ENCODE peak calls at places on chromosome 18, in seven cellular contexts. W is body of pancreas, K is IMR-90, P is fibroblast of lung, R is A549, T is cardiac muscle cell, B is small intestine. A is an unnamed sample.

GRCh38 chr18:79912994-79913831 is 38.2 kb downstream of the SLC66A2 start:
- DNase-seq in W (no peak), K (no peak), P (no peak), R (no peak), T (no peak), B (no peak), A (no peak)

GRCh38 chr18:23992119-23992940 is 22.2 kb upstream of the TTC39C start:
- DNase-seq in W (no peak), K (peak; percentile 38), P (peak; percentile 82), R (no peak), T (no peak), B (peak; percentile 53), A (peak; percentile 87)

GRCh38 chr18:79575891-79576685 is 103.5 kb upstream of the CTDP1 start:
- DNase-seq in W (peak; percentile 74), K (peak; percentile 84), P (peak; percentile 84), R (no peak), T (peak; percentile 62), B (no peak), A (no peak)

GRCh38 chr18:78754311-78755043 is 225.1 kb upstream of the SALL3 start:
- DNase-seq in W (no peak), K (no peak), P (no peak), R (no peak), T (no peak), B (no peak), A (no peak)

GRCh38 chr18:22175326-22175725 is 5.9 kb downstream of the GATA6 start:
- DNase-seq in W (no peak), K (no peak), P (no peak), R (no peak), T (no peak), B (peak; percentile 56), A (no peak)

GRCh38 chr18:79947881-79948610 is 3.4 kb downstream of the SLC66A2 start:
- DNase-seq in W (peak; percentile 15), K (no peak), P (no peak), R (no peak), T (no peak), B (peak; percentile 54), A (no peak)

GRCh38 chr18:26429535-26429934 is 118.8 kb downstream of the KCTD1 start:
- DNase-seq in W (no peak), K (peak; percentile 88), P (peak; percentile 85), R (peak; percentile 66), T (peak; percentile 81), B (no peak), A (no peak)

GRCh38 chr18:73352546-73352945 is 484.8 kb upstream of the NETO1 start:
- DNase-seq in W (no peak), K (peak; percentile 2), P (no peak), R (no peak), T (no peak), B (no peak), A (no peak)

GRCh38 chr18:74921057-74921820 is 287.7 kb downstream of the PTGR3 start:
- DNase-seq in W (no peak), K (no peak), P (no peak), R (no peak), T (no peak), B (no peak), A (no peak)

GRCh38 chr18:38933322-38933721 is 1367.7 kb upstream of the CELF4 start:
- DNase-seq in W (no peak), K (no peak), P (no peak), R (no peak), T (no peak), B (no peak), A (no peak)

GRCh38 chr18:59540356-59540755 is 156.9 kb downstream of the CCBE1 start:
- DNase-seq in W (no peak), K (no peak), P (no peak), R (no peak), T (peak; percentile 47), B (no peak), A (no peak)

GRCh38 chr18:71707400-71707799 is 836.7 kb downstream of the CBLN2 start:
- DNase-seq in W (no peak), K (no peak), P (peak; percentile 0), R (no peak), T (no peak), B (no peak), A (no peak)

GRCh38 chr18:24735504-24736243 is 275.2 kb downstream of the HRH4 start:
- DNase-seq in W (no peak), K (no peak), P (no peak), R (no peak), T (no peak), B (no peak), A (no peak)

GRCh38 chr18:23573948-23574431 is 12.3 kb downstream of the NPC1 start:
- DNase-seq in W (no peak), K (peak; percentile 72), P (peak; percentile 85), R (no peak), T (peak; percentile 65), B (peak; percentile 24), A (peak; percentile 31)

GRCh38 chr18:72672364-72673151 is 128.4 kb upstream of the CBLN2 start:
- DNase-seq in W (no peak), K (peak; percentile 11), P (peak; percentile 23), R (peak; percentile 20), T (peak; percentile 24), B (peak; percentile 27), A (peak; percentile 34)

GRCh38 chr18:38076346-38077053 is 510.9 kb upstream of the CELF4 start:
- DNase-seq in W (no peak), K (no peak), P (no peak), R (no peak), T (no peak), B (no peak), A (no peak)

GRCh38 chr18:78561757-78562445 is 417.7 kb upstream of the SALL3 start:
- DNase-seq in W (no peak), K (no peak), P (peak; percentile 20), R (no peak), T (no peak), B (no peak), A (no peak)

GRCh38 chr18:59272971-59273935 is at the start of gene RAX:
- DNase-seq in W (no peak), K (no peak), P (no peak), R (peak; percentile 52), T (peak; percentile 22), B (no peak), A (no peak)

GRCh38 chr18:63953811-63954210 is 4.7 kb downstream of the HMSD start:
- DNase-seq in W (no peak), K (no peak), P (no peak), R (no peak), T (peak; percentile 15), B (no peak), A (no peak)

DNA sequence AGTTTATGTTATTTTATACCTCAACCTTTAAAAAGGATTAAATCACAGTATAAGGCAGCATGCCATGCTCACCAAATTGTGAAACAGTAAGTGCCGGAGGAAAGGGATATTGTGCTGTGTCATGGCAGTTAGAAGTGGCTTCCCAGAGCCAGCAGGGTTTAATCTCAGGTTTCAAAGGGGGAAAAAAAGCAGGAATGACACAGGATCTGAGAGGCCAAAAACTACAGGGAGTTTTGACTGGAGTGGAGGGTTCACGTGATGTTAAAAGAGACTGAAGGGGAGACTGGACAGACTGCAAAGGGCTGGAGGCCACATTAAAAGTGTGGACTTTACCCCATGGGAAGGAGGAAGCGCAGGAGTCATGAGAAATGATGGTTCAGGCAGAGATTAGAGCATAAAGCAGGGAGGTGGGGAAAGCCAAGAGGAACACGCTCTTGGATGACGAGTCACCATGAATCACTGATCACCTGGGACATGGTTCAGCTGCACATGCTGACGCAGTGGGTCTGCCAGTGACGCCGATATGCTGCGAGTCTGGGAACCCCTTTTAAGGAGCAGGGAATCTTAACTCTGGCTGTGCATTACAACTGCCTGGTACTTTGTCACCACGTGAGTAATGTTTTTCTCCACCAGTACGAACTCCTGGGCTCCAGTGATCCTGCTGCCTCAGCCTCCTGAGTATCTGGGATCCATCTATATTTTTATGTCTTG is 6.1 kb downstream of the CHMP1B start:
- DNase-seq in W (peak; percentile 25), K (peak; percentile 100), P (peak; percentile 100), R (peak; percentile 90), T (peak; percentile 98), B (peak; percentile 97), A (no peak)
- H3K4me3 ChIP-seq in W (no peak overlapping the region), K (peak overlapping the region; percentile 27), P (peak overlapping the region; percentile 24), R (peak overlapping the region; percentile 54), T (no peak overlapping the region), B (no peak overlapping the region), A (no peak overlapping the region)

GRCh38 chr18:58100154-58100553 is 56.1 kb downstream of the NEDD4L start:
- DNase-seq in W (no peak), K (no peak), P (no peak), R (no peak), T (no peak), B (no peak), A (no peak)

GRCh38 chr18:58102020-58102419 is 58.0 kb downstream of the NEDD4L start:
- DNase-seq in W (no peak), K (no peak), P (no peak), R (no peak), T (no peak), B (no peak), A (no peak)

GRCh38 chr18:58103339-58103930 is 59.4 kb downstream of the NEDD4L start:
- DNase-seq in W (no peak), K (peak; percentile 31), P (no peak), R (no peak), T (no peak), B (peak; percentile 66), A (no peak)

GRCh38 chr18:58102875-58103274 is 58.8 kb downstream of the NEDD4L start:
- DNase-seq in W (no peak), K (no peak), P (no peak), R (no peak), T (no peak), B (peak; percentile 43), A (no peak)

GRCh38 chr18:58101291-58101706 is 57.3 kb downstream of the NEDD4L start:
- DNase-seq in W (no peak), K (no peak), P (no peak), R (no peak), T (no peak), B (no peak), A (no peak)
- H3K27ac ChIP-seq in W (no peak overlapping the region), K (no peak overlapping the region), P (no peak overlapping the region), R (no peak overlapping the region), T (no peak overlapping the region), B (no peak overlapping the region), A (no peak overlapping the region)

DNA sequence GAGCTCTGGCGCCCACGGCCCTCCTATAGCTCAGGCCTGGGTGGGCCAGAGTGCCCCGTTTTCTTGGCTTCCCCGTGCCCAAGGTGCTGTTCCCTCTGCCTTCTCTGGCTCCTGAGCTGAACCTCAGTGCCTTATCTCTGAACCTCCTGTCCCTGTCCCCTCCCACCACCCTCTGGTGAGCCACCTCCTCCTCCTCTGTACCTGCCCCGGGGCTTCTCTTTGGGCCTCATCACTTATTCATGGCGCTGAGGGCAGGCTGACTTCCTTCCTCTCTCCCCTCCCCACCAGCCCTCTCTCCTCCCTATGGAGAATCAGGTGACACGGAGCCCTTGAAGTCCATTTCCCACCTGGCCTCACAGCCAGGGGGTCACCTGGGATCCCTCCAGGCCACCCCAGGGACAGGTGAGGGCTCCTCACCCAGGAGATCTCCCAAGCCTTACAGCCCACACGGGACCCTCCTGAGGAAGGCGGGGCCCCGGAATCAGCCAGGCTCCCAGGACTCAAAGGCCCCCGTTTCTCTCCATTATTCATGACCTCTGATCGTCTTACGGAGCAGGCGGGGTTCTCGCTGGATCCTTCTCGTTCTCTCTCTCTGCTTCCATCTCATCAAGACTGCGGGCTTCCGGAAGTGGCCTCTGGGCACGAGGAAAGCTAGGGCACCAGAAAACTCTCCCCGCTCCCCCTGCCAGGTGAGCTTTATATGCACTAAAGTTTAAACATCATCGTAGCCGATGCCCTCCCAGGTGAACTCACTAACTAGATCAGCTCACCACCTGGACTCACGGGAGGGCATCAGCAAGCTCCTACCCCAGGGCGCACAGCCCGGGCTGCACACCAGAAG is at the start of gene LOXHD1:
- DNase-seq in W (no peak), K (no peak), P (no peak), R (no peak), T (no peak), B (no peak), A (no peak)
- H3K4me3 ChIP-seq in W (no peak within 1 kb of the TSS), K (no peak within 1 kb of the TSS), P (no peak within 1 kb of the TSS), R (no peak within 1 kb of the TSS), T (no peak within 1 kb of the TSS), B (no peak within 1 kb of the TSS), A (no peak within 1 kb of the TSS)

GRCh38 chr18:56853961-56854360 is 202.8 kb downstream of the WDR7 start:
- DNase-seq in W (no peak), K (no peak), P (no peak), R (no peak), T (no peak), B (no peak), A (no peak)
- H3K27ac ChIP-seq in W (no peak overlapping the region), K (no peak overlapping the region), P (no peak overlapping the region), R (no peak overlapping the region), T (no peak overlapping the region), B (no peak overlapping the region), A (no peak overlapping the region)

A was measured in CD4-positive, CD25-positive, alpha-beta regulatory T cell.